ENCODE peak calls at places on chromosome 9, in seven cellular contexts. One of them, this sample, is unnamed.

GRCh38 chr9:122657527-122657926 is at the start of gene OR1B1:
- DNase-seq in cardiac muscle cell: no peak
- DNase-seq in heart left ventricle: no peak
- DNase-seq in PC-3: no peak
- DNase-seq in neural progenitor cell: no peak
- DNase-seq in AG09309: no peak
- DNase-seq in thoracic aorta: no peak
- DNase-seq in this sample: no peak

GRCh38 chr9:111298831-111299603 is 31.0 kb downstream of the OR2K2 start:
- DNase-seq in PC-3: peak; percentile 73
- DNase-seq in cardiac muscle cell: peak; percentile 85
- DNase-seq in heart left ventricle: peak; percentile 61
- DNase-seq in AG09309: peak; percentile 55
- DNase-seq in thoracic aorta: no peak
- DNase-seq in neural progenitor cell: peak; percentile 41
- DNase-seq in this sample: peak; percentile 65

GRCh38 chr9:96457266-96457665 is 7.3 kb downstream of the HABP4 start:
- DNase-seq in neural progenitor cell: no peak
- DNase-seq in heart left ventricle: no peak
- DNase-seq in PC-3: no peak
- DNase-seq in AG09309: no peak
- DNase-seq in thoracic aorta: no peak
- DNase-seq in cardiac muscle cell: no peak
- DNase-seq in this sample: no peak

GRCh38 chr9:90925581-90926257 is 124.1 kb downstream of the SYK start:
- DNase-seq in PC-3: no peak
- DNase-seq in AG09309: peak; percentile 55
- DNase-seq in cardiac muscle cell: peak; percentile 64
- DNase-seq in neural progenitor cell: no peak
- DNase-seq in heart left ventricle: no peak
- DNase-seq in thoracic aorta: no peak
- DNase-seq in this sample: peak; percentile 56

GRCh38 chr9:136088939-136089696 is 6.0 kb downstream of the NACC2 start:
- DNase-seq in PC-3: no peak
- DNase-seq in neural progenitor cell: peak; percentile 1
- DNase-seq in cardiac muscle cell: no peak
- DNase-seq in heart left ventricle: peak; percentile 41
- DNase-seq in thoracic aorta: no peak
- DNase-seq in AG09309: no peak
- DNase-seq in this sample: no peak

GRCh38 chr9:100775912-100776311 is 198.0 kb downstream of the CAVIN4 start:
- DNase-seq in heart left ventricle: no peak
- DNase-seq in AG09309: no peak
- DNase-seq in PC-3: no peak
- DNase-seq in neural progenitor cell: no peak
- DNase-seq in thoracic aorta: no peak
- DNase-seq in cardiac muscle cell: no peak
- DNase-seq in this sample: no peak

GRCh38 chr9:69975681-69976080 is 68.0 kb upstream of the MAMDC2 start:
- DNase-seq in AG09309: peak; percentile 46
- DNase-seq in cardiac muscle cell: peak; percentile 22
- DNase-seq in thoracic aorta: no peak
- DNase-seq in heart left ventricle: no peak
- DNase-seq in PC-3: no peak
- DNase-seq in neural progenitor cell: no peak
- DNase-seq in this sample: no peak

GRCh38 chr9:109039539-109039938 is 26.2 kb upstream of the CTNNAL1 start:
- DNase-seq in neural progenitor cell: no peak
- DNase-seq in heart left ventricle: no peak
- DNase-seq in thoracic aorta: no peak
- DNase-seq in AG09309: no peak
- DNase-seq in PC-3: no peak
- DNase-seq in cardiac muscle cell: no peak
- DNase-seq in this sample: no peak

GRCh38 chr9:136239135-136239962 is 6.3 kb downstream of the QSOX2 start:
- DNase-seq in neural progenitor cell: no peak
- DNase-seq in cardiac muscle cell: no peak
- DNase-seq in heart left ventricle: no peak
- DNase-seq in PC-3: no peak
- DNase-seq in AG09309: no peak
- DNase-seq in thoracic aorta: no peak
- DNase-seq in this sample: no peak

GRCh38 chr9:17528859-17529258 is 50.0 kb upstream of the SH3GL2 start:
- DNase-seq in AG09309: no peak
- DNase-seq in thoracic aorta: no peak
- DNase-seq in cardiac muscle cell: peak; percentile 25
- DNase-seq in heart left ventricle: no peak
- DNase-seq in neural progenitor cell: peak; percentile 22
- DNase-seq in PC-3: peak; percentile 42
- DNase-seq in this sample: peak; percentile 14

GRCh38 chr9:84357235-84357634 is 16.7 kb upstream of the SLC28A3 start:
- DNase-seq in AG09309: no peak
- DNase-seq in neural progenitor cell: no peak
- DNase-seq in cardiac muscle cell: peak; percentile 49
- DNase-seq in PC-3: no peak
- DNase-seq in thoracic aorta: no peak
- DNase-seq in heart left ventricle: no peak
- DNase-seq in this sample: peak; percentile 53

GRCh38 chr9:114250235-114250568 is 72.7 kb upstream of the ORM1 start:
- DNase-seq in PC-3: no peak
- DNase-seq in AG09309: peak; percentile 76
- DNase-seq in neural progenitor cell: no peak
- DNase-seq in cardiac muscle cell: peak; percentile 83
- DNase-seq in thoracic aorta: peak; percentile 46
- DNase-seq in heart left ventricle: peak; percentile 92
- DNase-seq in this sample: no peak

GRCh38 chr9:136092741-136093140 is 2.3 kb downstream of the NACC2 start:
- DNase-seq in PC-3: no peak
- DNase-seq in cardiac muscle cell: no peak
- DNase-seq in thoracic aorta: no peak
- DNase-seq in heart left ventricle: peak; percentile 23
- DNase-seq in neural progenitor cell: peak; percentile 8
- DNase-seq in AG09309: no peak
- DNase-seq in this sample: no peak

GRCh38 chr9:106717686-106718085 is 145.3 kb upstream of the ZNF462 start:
- DNase-seq in PC-3: peak; percentile 78
- DNase-seq in neural progenitor cell: no peak
- DNase-seq in cardiac muscle cell: peak; percentile 86
- DNase-seq in AG09309: peak; percentile 10
- DNase-seq in heart left ventricle: no peak
- DNase-seq in thoracic aorta: no peak
- DNase-seq in this sample: peak; percentile 85

GRCh38 chr9:123960366-123960765 is 30.4 kb upstream of the DENND1A start:
- DNase-seq in PC-3: no peak
- DNase-seq in heart left ventricle: no peak
- DNase-seq in cardiac muscle cell: no peak
- DNase-seq in AG09309: no peak
- DNase-seq in thoracic aorta: no peak
- DNase-seq in neural progenitor cell: no peak
- DNase-seq in this sample: no peak

GRCh38 chr9:89555016-89555415 is 49.8 kb upstream of the GADD45G start:
- DNase-seq in cardiac muscle cell: no peak
- DNase-seq in thoracic aorta: no peak
- DNase-seq in neural progenitor cell: no peak
- DNase-seq in PC-3: no peak
- DNase-seq in heart left ventricle: no peak
- DNase-seq in AG09309: no peak
- DNase-seq in this sample: no peak

GRCh38 chr9:21556581-21557427 is 74.7 kb upstream of the IFNE start:
- DNase-seq in neural progenitor cell: no peak
- DNase-seq in thoracic aorta: no peak
- DNase-seq in AG09309: peak; percentile 33
- DNase-seq in cardiac muscle cell: peak; percentile 26
- DNase-seq in heart left ventricle: no peak
- DNase-seq in PC-3: no peak
- DNase-seq in this sample: no peak

DNA sequence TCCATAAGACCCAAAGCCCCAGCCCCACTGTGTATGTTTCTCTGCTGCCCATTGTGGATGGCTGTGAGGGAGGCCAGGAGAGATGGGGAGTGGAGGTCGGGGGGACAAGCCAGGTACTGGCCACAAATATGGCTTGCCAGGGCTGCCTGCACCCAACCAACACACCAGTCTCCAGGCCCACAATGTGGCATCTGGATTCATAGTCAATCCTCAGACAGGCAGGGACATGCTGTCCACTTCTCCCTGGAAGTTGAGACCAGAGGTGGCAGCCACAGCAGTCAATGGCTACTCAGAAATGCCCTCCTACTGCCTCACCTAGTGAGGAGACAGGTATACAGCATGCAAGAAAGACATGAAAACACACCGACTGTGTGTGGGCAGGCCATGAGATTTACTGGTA is 61.2 kb upstream of the SLC25A51 start:
- DNase-seq in heart left ventricle: no peak
- DNase-seq in thoracic aorta: no peak
- DNase-seq in neural progenitor cell: no peak
- DNase-seq in PC-3: no peak
- DNase-seq in AG09309: no peak
- DNase-seq in cardiac muscle cell: no peak
- DNase-seq in this sample: peak; percentile 41
- TF ChIP-seq CTCF in heart left ventricle: no peak
- TF ChIP-seq CTCF in thoracic aorta: no peak
- TF ChIP-seq CTCF in neural progenitor cell: no peak
- TF ChIP-seq CTCF in PC-3: no peak
- TF ChIP-seq CTCF in AG09309: no peak
- TF ChIP-seq CTCF in cardiac muscle cell: no peak
- TF ChIP-seq CTCF in this sample: no peak

DNA sequence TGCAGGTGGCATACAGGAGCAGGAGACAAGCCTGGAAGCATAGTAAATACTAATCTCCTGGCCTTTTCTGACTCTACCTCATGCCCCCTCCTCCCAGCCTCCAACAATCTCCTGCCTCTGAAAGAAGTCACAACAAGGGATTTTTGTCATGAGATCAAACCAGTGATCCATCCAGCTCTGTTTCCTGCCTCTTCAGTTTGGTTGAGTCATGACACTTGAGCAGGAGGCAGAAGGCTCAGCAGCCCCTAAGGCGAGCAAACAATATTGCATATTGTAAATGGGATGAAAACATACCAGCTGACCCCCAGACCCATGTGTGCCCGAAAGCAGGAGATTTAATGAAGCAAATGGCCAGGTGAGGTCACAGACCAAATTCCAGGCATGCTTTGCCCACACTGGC is 272.8 kb downstream of the GAS1 start:
- DNase-seq in PC-3: no peak
- DNase-seq in neural progenitor cell: no peak
- DNase-seq in AG09309: no peak
- DNase-seq in thoracic aorta: no peak
- DNase-seq in heart left ventricle: no peak
- DNase-seq in cardiac muscle cell: no peak
- DNase-seq in this sample: no peak
- H3K4me3 ChIP-seq in PC-3: no peak overlapping the region
- H3K4me3 ChIP-seq in neural progenitor cell: no peak overlapping the region
- H3K4me3 ChIP-seq in AG09309: no peak overlapping the region
- H3K4me3 ChIP-seq in thoracic aorta: no peak overlapping the region
- H3K4me3 ChIP-seq in heart left ventricle: no peak overlapping the region
- H3K4me3 ChIP-seq in cardiac muscle cell: no peak overlapping the region
- H3K4me3 ChIP-seq in this sample: no peak overlapping the region

DNA sequence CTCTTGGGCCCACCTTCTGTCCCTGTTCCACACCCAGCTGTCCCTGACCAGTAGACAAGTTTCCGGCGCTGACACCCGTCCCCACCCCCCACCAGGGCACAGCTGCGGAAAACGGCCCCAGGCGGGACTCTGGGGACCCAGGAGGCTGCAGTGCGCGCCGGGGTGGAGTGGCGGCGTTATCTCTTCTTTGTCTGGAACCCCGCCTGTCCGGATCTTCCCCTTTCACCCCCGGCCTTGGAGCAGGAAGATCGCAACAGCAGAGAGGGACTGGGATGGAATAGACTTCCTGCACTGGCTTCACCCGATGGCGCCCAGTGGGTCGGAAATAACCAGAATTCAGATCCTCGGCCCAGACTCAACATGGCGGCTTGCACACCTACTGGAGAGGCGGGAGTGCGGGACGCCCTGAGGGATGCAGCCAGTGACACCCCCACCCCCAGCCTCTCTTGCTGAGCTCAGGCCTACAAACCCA is 4.7 kb downstream of the PAX5 start:
- DNase-seq in neural progenitor cell: peak; percentile 46
- DNase-seq in AG09309: no peak
- DNase-seq in heart left ventricle: no peak
- DNase-seq in cardiac muscle cell: no peak
- DNase-seq in PC-3: no peak
- DNase-seq in thoracic aorta: no peak
- DNase-seq in this sample: no peak
- TF ChIP-seq CTCF in neural progenitor cell: no peak
- TF ChIP-seq CTCF in AG09309: no peak
- TF ChIP-seq CTCF in heart left ventricle: no peak
- TF ChIP-seq CTCF in cardiac muscle cell: no peak
- TF ChIP-seq CTCF in PC-3: no peak
- TF ChIP-seq CTCF in thoracic aorta: no peak
- TF ChIP-seq CTCF in this sample: no peak

GRCh38 chr9:27529316-27530278 is at the start of gene MOB3B:
- DNase-seq in neural progenitor cell: peak; percentile 91
- DNase-seq in PC-3: peak; percentile 71
- DNase-seq in AG09309: no peak
- DNase-seq in heart left ventricle: peak; percentile 89
- DNase-seq in thoracic aorta: peak; percentile 33
- DNase-seq in cardiac muscle cell: peak; percentile 77
- DNase-seq in this sample: peak; percentile 80

GRCh38 chr9:27528886-27529315 is 713 bp downstream of the MOB3B start:
- DNase-seq in heart left ventricle: peak; percentile 54
- DNase-seq in AG09309: no peak
- DNase-seq in cardiac muscle cell: peak; percentile 11
- DNase-seq in thoracic aorta: no peak
- DNase-seq in neural progenitor cell: peak; percentile 80
- DNase-seq in PC-3: no peak
- DNase-seq in this sample: peak; percentile 86

GRCh38 chr9:27527702-27528277 is 1.8 kb downstream of the MOB3B start:
- DNase-seq in PC-3: no peak
- DNase-seq in cardiac muscle cell: no peak
- DNase-seq in thoracic aorta: no peak
- DNase-seq in neural progenitor cell: peak; percentile 28
- DNase-seq in AG09309: no peak
- DNase-seq in heart left ventricle: peak; percentile 27
- DNase-seq in this sample: no peak

GRCh38 chr9:27530915-27531762 is 1.5 kb upstream of the MOB3B start:
- DNase-seq in PC-3: no peak
- DNase-seq in heart left ventricle: no peak
- DNase-seq in neural progenitor cell: no peak
- DNase-seq in cardiac muscle cell: no peak
- DNase-seq in AG09309: no peak
- DNase-seq in thoracic aorta: no peak
- DNase-seq in this sample: no peak

DNA sequence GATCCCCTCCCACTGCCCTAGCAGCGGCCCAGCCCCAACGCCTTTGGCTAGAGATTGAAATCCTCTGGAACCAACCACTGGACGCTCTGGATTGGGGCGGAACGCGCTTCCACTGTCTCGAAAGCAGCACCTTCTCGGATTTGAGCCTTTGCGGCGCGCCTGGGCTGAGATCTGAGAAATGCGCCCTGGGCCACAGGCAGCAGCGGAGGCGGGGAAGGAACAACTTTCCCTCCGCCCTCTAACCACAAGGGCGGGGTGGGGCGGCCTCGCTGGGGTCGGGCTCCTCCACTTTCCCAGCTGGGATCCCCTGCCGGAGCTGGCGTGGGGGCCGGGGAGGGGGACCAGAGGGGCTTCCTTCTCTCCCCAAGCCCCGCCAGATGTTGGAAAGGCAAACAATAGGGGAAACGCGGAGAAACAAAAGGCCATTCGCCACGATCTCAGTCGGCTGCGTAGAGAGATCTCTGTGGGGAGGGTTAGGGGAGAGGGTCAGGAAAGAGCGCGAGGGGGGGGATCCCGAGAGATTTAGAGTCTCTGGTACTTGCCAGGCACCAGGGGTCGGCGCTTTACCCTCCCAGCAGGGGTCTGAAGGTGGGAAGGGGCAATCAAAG is 1.2 kb downstream of the MOB3B start:
- DNase-seq in AG09309: no peak
- DNase-seq in thoracic aorta: peak; percentile 15
- DNase-seq in cardiac muscle cell: peak; percentile 74
- DNase-seq in PC-3: no peak
- DNase-seq in neural progenitor cell: peak; percentile 91
- DNase-seq in heart left ventricle: peak; percentile 78
- DNase-seq in this sample: peak; percentile 91
- H3K4me3 ChIP-seq in AG09309: peak overlapping the region; percentile 48
- H3K4me3 ChIP-seq in thoracic aorta: peak overlapping the region; percentile 85
- H3K4me3 ChIP-seq in cardiac muscle cell: peak overlapping the region; percentile 51
- H3K4me3 ChIP-seq in PC-3: peak overlapping the region; percentile 82
- H3K4me3 ChIP-seq in neural progenitor cell: peak overlapping the region; percentile 98
- H3K4me3 ChIP-seq in heart left ventricle: peak overlapping the region; percentile 80
- H3K4me3 ChIP-seq in this sample: peak overlapping the region; percentile 73

This sample was measured in epithelial cell of esophagus.